ENCODE peak calls at places on chromosomes 13 and 19, in eight cellular contexts. V, L, S, A, T, Y, P and D are unnamed samples. For H3K4me1, the result is how much of the 10 kb centered on the place peaks cover.

GRCh38 chr19:50556236-50557008 is 11.8 kb downstream of the LRRC4B start:
- DNase-seq in V (peak), Y (peak), S (peak), L (peak), T (peak), P (peak), A (peak), D (peak)

GRCh38 chr19:10270180-10270615 is 722 bp upstream of the ICAM1 start:
- DNase-seq in V (peak), P (peak), S (peak), Y (peak), T (peak), L (peak), A (peak), D (no peak)

GRCh38 chr19:29480507-29480906 is 45.3 kb upstream of the VSTM2B start:
- DNase-seq in S (no peak), P (no peak), A (no peak), T (no peak), Y (no peak), L (no peak), V (no peak), D (no peak)

GRCh38 chr19:53553865-53554791 is 16.2 kb downstream of the ZNF331 start:
- DNase-seq in P (peak), L (peak), Y (peak), S (peak), T (peak), V (peak), A (peak), D (peak)

GRCh38 chr13:38697628-38698333 is 10.9 kb downstream of the FREM2 start:
- DNase-seq in S (no peak), A (no peak), L (no peak), P (no peak), V (no peak), Y (no peak), T (no peak), D (no peak)

GRCh38 chr13:87680298-87680697 is 9.1 kb downstream of the SLITRK5 start:
- DNase-seq in V (no peak), L (no peak), T (no peak), Y (no peak), A (no peak), P (no peak), S (no peak), D (no peak)

GRCh38 chr19:7863157-7863970 is 10.8 kb downstream of the PRR36 start:
- DNase-seq in L (no peak), S (peak), V (no peak), P (no peak), A (no peak), Y (no peak), T (no peak), D (no peak)

GRCh38 chr19:900302-901111 is 7.2 kb downstream of the RNU6-9 start:
- DNase-seq in V (no peak), T (no peak), Y (no peak), P (no peak), A (no peak), L (no peak), S (peak), D (peak)

GRCh38 chr19:3606690-3607289 is at the start of gene TBXA2R:
- DNase-seq in P (peak), L (peak), Y (peak), A (peak), S (no peak), V (peak), T (peak), D (no peak)

GRCh38 chr13:43009506-43009905 is 13.9 kb upstream of the DNAJC15 start:
- DNase-seq in P (no peak), A (no peak), T (no peak), S (no peak), Y (no peak), L (no peak), V (no peak), D (no peak)

GRCh38 chr13:68551701-68552522 is 1321.8 kb upstream of the PCDH9 start:
- DNase-seq in P (no peak), L (no peak), Y (no peak), T (no peak), S (no peak), A (no peak), V (no peak), D (no peak)

GRCh38 chr13:38821753-38822551 is 135.1 kb downstream of the FREM2 start:
- DNase-seq in S (no peak), A (no peak), P (no peak), T (no peak), L (no peak), Y (no peak), V (no peak), D (no peak)

GRCh38 chr19:48779636-48780035 is 24.3 kb downstream of the FGF21 start:
- DNase-seq in A (no peak), S (no peak), P (no peak), V (no peak), Y (no peak), L (no peak), T (no peak), D (no peak)

GRCh38 chr19:38049105-38049649 is 142.2 kb downstream of the SIPA1L3 start:
- DNase-seq in A (peak), P (no peak), S (no peak), T (no peak), V (no peak), L (no peak), Y (no peak), D (peak)

GRCh38 chr13:48496796-48497195 is 36.1 kb downstream of the RCBTB2 start:
- DNase-seq in V (no peak), P (no peak), S (no peak), Y (no peak), T (no peak), A (no peak), L (no peak), D (peak)

GRCh38 chr13:80814541-80814940 is 473.6 kb upstream of the SPRY2 start:
- DNase-seq in P (no peak), L (no peak), Y (no peak), V (no peak), S (no peak), T (no peak), A (no peak), D (no peak)

GRCh38 chr13:73520566-73521290 is 461.9 kb downstream of the KLF5 start:
- DNase-seq in V (no peak), T (no peak), S (no peak), A (no peak), Y (no peak), P (no peak), L (no peak), D (no peak)

GRCh38 chr19:13057744-13058143 is 44.9 kb downstream of the LYL1 start:
- DNase-seq in S (no peak), V (no peak), Y (peak), T (no peak), P (no peak), A (no peak), L (no peak), D (no peak)

GRCh38 chr19:8849232-8849631 is 17.1 kb downstream of the MBD3L1 start:
- DNase-seq in Y (no peak), T (no peak), A (no peak), V (no peak), P (no peak), S (no peak), L (no peak), D (no peak)

GRCh38 chr13:65744761-65745160 is 1485.4 kb downstream of the PCDH9 start:
- DNase-seq in A (no peak), L (no peak), V (no peak), P (no peak), T (no peak), Y (no peak), S (no peak), D (no peak)

GRCh38 chr13:51396352-51396751 is 56.5 kb downstream of the INTS6 start:
- DNase-seq in T (no peak), A (no peak), V (no peak), S (no peak), L (no peak), P (no peak), Y (no peak), D (no peak)

GRCh38 chr13:45941261-45941660 is 89.7 kb upstream of the SIAH3 start:
- DNase-seq in Y (no peak), P (no peak), V (no peak), L (no peak), T (no peak), A (no peak), S (no peak), D (peak)

GRCh38 chr19:5950744-5951143 is 27.2 kb downstream of the RANBP3 start:
- DNase-seq in V (no peak), L (no peak), Y (no peak), A (no peak), S (no peak), T (no peak), P (no peak), D (no peak)

GRCh38 chr19:11142528-11143171 is 12.9 kb downstream of the SPC24 start:
- DNase-seq in L (peak), Y (peak), A (peak), P (peak), V (peak), S (peak), T (peak), D (no peak)

GRCh38 chr13:67740871-67741475 is 510.8 kb upstream of the PCDH9 start:
- DNase-seq in S (no peak), P (no peak), T (no peak), A (no peak), L (no peak), Y (no peak), V (no peak), D (no peak)

GRCh38 chr13:113857531-113858195 is 6.2 kb downstream of the GAS6 start:
- DNase-seq in Y (peak), V (peak), A (no peak), S (no peak), P (no peak), T (no peak), L (no peak), D (no peak)
- H3K4me1 ChIP-seq in Y (half or more), V (half or more), A (under half), S (half or more), P (under half), T (under half), L (under half), D (under half)

GRCh38 chr19:55586976-55587668 is 6.5 kb upstream of the ZNF579 start:
- DNase-seq in V (peak), Y (peak), A (peak), S (peak), L (peak), P (peak), T (peak), D (peak)

GRCh38 chr19:55590109-55590508 is 9.2 kb downstream of the FIZ1 start:
- DNase-seq in A (no peak), S (no peak), T (no peak), Y (no peak), V (no peak), L (no peak), P (no peak), D (no peak)

GRCh38 chr19:55591555-55591954 is 7.8 kb downstream of the FIZ1 start:
- DNase-seq in V (no peak), A (no peak), S (peak), L (no peak), P (no peak), Y (no peak), T (no peak), D (no peak)

GRCh38 chr19:55590621-55591020 is 8.7 kb downstream of the FIZ1 start:
- DNase-seq in S (peak), L (no peak), V (no peak), Y (no peak), P (no peak), A (no peak), T (no peak), D (peak)

GRCh38 chr19:55588738-55589137 is 8.1 kb upstream of the ZNF579 start:
- DNase-seq in S (no peak), T (no peak), A (no peak), Y (no peak), V (no peak), P (no peak), L (no peak), D (no peak)
- H3K4me3 ChIP-seq in S (no peak), T (no peak), A (no peak), Y (no peak), V (no peak), P (no peak), L (no peak), D (no peak)

GRCh38 chr13:26132756-26133155 is 80.9 kb upstream of the SHISA2 start:
- DNase-seq in P (no peak), T (no peak), A (no peak), V (no peak), S (no peak), L (no peak), Y (no peak), D (peak)
- TF ChIP-seq CTCF in P (peak), T (peak), A (no peak), V (no peak), S (no peak), L (no peak), Y (no peak), D (peak)

GRCh38 chr19:16257509-16258002 is 59.8 kb downstream of the AP1M1 start:
- DNase-seq in S (no peak), V (no peak), Y (no peak), T (no peak), L (no peak), P (no peak), A (no peak), D (no peak)

GRCh38 chr19:16259385-16260159 is 61.9 kb downstream of the AP1M1 start:
- DNase-seq in S (peak), L (no peak), A (peak), P (no peak), V (no peak), Y (no peak), T (no peak), D (no peak)

GRCh38 chr19:16260794-16261161 is 63.1 kb downstream of the AP1M1 start:
- DNase-seq in S (peak), Y (no peak), L (no peak), A (no peak), V (no peak), T (no peak), P (no peak), D (no peak)

GRCh38 chr19:16260160-16260793 is 62.6 kb downstream of the AP1M1 start:
- DNase-seq in Y (no peak), S (peak), T (no peak), L (no peak), A (no peak), P (no peak), V (no peak), D (no peak)

GRCh38 chr19:16258440-16258903 is 60.8 kb downstream of the AP1M1 start:
- DNase-seq in T (peak), Y (peak), S (peak), L (no peak), V (peak), A (peak), P (peak), D (no peak)
- H3K4me1 ChIP-seq in T (under half), Y (half or more), S (under half), L (under half), V (under half), A (under half), P (under half), D (under half)

DNA sequence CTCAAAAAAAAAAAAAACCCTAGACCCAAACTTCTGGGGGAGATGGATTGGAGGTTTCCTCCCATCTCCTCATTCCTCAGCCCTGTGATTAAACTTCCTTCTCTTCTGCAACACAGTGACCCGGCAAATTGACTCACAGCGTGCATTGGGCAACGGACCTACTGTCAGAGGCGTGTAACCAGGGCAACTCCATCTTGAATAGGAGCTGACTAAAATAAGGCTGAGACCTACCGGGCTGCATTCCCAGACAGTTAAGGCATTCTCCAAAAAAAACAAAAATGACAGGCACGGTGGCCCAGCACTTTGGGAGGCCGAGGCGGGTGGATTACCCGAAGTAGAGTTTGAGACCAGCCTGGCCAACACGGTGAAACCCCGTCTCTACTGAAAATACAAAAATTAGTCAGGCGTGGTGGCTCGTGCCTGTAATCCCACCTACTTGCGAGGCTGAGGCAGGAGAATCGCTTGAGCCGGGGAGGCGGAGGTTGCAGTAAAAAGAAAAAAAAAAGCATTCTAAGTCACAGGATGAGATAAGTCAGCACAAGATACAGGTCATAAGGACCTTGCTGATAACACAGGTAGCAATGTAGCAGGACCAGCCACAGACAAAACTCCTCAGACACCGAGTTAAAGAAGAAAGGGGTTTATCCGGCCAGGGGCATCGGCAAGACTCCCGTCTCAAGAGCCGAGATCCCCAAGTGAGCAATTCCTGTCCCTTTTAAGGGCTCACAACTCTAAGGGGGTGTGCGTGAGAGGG is 5.4 kb upstream of the NLRP7 start:
- DNase-seq in L (no peak), V (no peak), A (no peak), S (no peak), Y (peak), P (no peak), T (no peak), D (no peak)
- H3K4me3 ChIP-seq in L (no peak), V (no peak), A (no peak), S (no peak), Y (no peak), P (no peak), T (no peak), D (no peak)

DNA sequence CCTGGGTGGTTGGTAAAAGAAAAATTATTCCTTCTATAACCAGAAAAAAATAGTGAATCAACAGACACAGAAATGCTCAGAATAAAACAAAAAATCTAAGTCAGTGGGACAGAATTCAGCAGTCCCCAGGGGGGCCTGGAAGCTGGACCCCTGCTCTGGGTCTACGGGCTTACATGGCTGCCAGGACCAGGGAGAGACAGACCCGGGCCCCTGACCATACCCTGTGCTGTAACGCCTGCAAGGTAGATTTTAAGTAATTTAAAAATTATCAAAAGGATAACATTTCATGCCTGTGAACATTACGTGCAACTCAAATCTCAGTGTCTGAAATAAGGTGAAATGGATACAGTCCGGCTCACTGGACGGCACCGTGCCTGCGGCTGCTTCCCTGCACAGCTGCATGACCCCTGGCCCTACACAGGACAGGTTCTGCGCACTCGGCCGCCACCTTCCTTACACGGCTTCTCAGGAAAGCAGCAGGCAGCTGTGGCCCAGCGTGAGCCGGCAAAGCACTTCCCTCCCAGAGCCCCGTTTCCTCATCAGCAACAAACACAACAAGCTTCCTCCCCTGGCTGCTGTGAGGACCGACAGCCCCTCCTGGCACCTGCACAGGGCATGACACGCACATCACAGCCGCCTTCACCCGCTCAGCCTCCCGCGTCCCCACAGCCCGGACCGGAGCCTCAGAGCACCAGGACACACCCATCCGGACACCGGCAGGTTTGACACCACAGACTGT is 22.2 kb downstream of the RASA3 start:
- DNase-seq in Y (peak), A (peak), T (peak), S (peak), L (no peak), V (peak), P (no peak), D (peak)
- TF ChIP-seq CTCF in Y (peak), A (peak), T (no peak), S (no peak), L (no peak), V (no peak), P (no peak), D (peak)

DNA sequence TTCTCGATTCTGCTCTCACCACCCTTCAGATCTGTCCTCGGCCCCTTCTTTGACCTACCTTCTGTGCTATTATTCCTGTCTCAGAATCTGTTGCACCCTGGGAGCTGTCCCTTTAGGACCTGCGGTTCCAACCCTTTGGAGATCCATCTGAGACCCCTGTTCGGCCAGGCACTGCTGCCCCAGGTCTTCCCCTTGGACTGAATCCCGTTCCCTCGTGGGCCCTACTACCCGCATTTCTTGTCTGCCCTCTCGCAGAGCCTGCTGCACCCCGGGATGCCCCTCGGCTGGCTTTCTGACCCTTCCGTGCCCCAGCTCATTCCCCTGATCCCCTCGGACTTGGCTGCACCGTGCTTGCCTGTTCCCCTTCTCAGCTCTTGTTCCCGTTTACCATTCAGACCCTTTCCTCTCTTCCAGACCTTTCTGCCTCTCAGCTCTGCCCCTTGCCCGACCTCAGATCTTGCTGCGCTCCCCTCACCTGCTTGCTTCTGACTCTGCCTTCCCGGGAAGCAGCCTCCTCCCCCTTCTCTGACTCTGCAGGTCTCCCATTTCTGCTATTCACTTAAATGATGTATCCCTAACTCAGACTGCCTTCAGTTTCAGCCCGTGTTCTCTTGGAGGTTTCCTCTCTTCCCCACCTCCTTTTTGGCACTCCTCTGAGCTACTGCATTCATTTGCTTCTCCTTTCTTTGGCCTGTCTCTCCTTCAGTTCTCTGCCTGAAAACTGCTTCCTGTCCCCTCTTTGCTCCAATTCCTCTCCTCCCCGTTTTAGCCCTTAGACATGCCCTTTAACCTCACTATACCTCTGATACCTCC is 1.1 kb downstream of the ARHGAP35 start:
- DNase-seq in T (no peak), V (peak), S (peak), A (no peak), P (no peak), Y (no peak), L (no peak), D (peak)
- H3K4me1 ChIP-seq in T (under half), V (half or more), S (half or more), A (under half), P (under half), Y (half or more), L (under half), D (half or more)

GRCh38 chr13:99506632-99507031 is 5.4 kb downstream of the TM9SF2 start:
- DNase-seq in L (no peak), Y (no peak), P (no peak), A (peak), V (no peak), S (no peak), T (no peak), D (no peak)
- H3K4me3 ChIP-seq in L (no peak), Y (no peak), P (no peak), A (no peak), V (no peak), S (peak), T (no peak), D (no peak)

GRCh38 chr13:107457686-107458085 is 757.6 kb downstream of the LIG4 start:
- DNase-seq in A (no peak), L (no peak), T (no peak), S (no peak), V (no peak), P (no peak), Y (no peak), D (no peak)
- TF ChIP-seq CTCF in A (no peak), L (no peak), T (no peak), S (no peak), V (no peak), P (no peak), Y (no peak), D (no peak)